ENCODE peak calls at places on chromosomes 1 and 21, in nine cellular contexts. M is COR-L47; L is M059J; Y is AG08396; V is hypothalamus; X is A549; E is RWPE1; T is Calu3; J is stimulated activated CD4-positive, alpha-beta T cell treated with anti-CD3 and anti-CD28 coated beads, Interleukin-2, amount 100 ng/mL, for 48 hours. O is an unnamed sample.
A peak's percentile ranks its signal among the peaks of the same experiment; 100 is the strongest.

GRCh38 chr1:43776043-43776761 is 68.9 kb downstream of the ST3GAL3 start:
- DNase-seq in M (no peak), L (peak; percentile 80), Y (no peak), V (no peak), X (peak; percentile 21), E (no peak), T (no peak), J (no peak), O (no peak)

GRCh38 chr1:35706846-35707245 is 11.8 kb downstream of the C1orf216 start:
- DNase-seq in M (no peak), L (no peak), Y (no peak), V (no peak), X (no peak), E (no peak), T (no peak), J (no peak), O (no peak)

GRCh38 chr1:10665930-10666850 is 130.3 kb downstream of the CASZ1 start:
- DNase-seq in M (no peak), L (no peak), Y (no peak), V (peak; percentile 53), X (no peak), E (no peak), T (no peak), J (no peak), O (no peak)

GRCh38 chr1:86429122-86429725 is 5.3 kb downstream of the CLCA2 start:
- DNase-seq in M (no peak), L (peak; percentile 54), Y (no peak), V (no peak), X (no peak), E (no peak), T (no peak), J (no peak), O (no peak)

GRCh38 chr1:162293293-162293692 is 83.4 kb downstream of the SPATA46 start:
- DNase-seq in M (no peak), L (no peak), Y (no peak), V (no peak), X (no peak), E (no peak), T (no peak), J (no peak), O (no peak)

GRCh38 chr1:1782399-1783221 is 4.3 kb upstream of the NADK start:
- DNase-seq in M (peak; percentile 72), L (peak; percentile 47), Y (peak; percentile 63), V (no peak), X (peak; percentile 57), E (peak; percentile 64), T (peak; percentile 75), J (no peak), O (peak; percentile 63)

GRCh38 chr1:8745749-8746390 is 71.6 kb downstream of the RERE start:
- DNase-seq in M (no peak), L (peak; percentile 83), Y (no peak), V (no peak), X (no peak), E (no peak), T (no peak), J (no peak), O (no peak)

GRCh38 chr1:25110037-25110436 is 122.3 kb downstream of the SYF2 start:
- DNase-seq in M (no peak), L (no peak), Y (no peak), V (no peak), X (no peak), E (no peak), T (no peak), J (no peak), O (no peak)

GRCh38 chr1:44775930-44776748 is 799 bp downstream of the RPS8 start:
- DNase-seq in M (no peak), L (peak; percentile 26), Y (no peak), V (no peak), X (no peak), E (no peak), T (no peak), J (no peak), O (no peak)

GRCh38 chr21:27570306-27570868 is 603.5 kb upstream of the ADAMTS5 start:
- DNase-seq in M (no peak), L (peak; percentile 88), Y (peak; percentile 54), V (no peak), X (no peak), E (peak; percentile 8), T (no peak), J (no peak), O (peak; percentile 40)

GRCh38 chr1:113042336-113043143 is 30.5 kb upstream of the LRIG2 start:
- DNase-seq in M (peak; percentile 35), L (peak; percentile 91), Y (peak; percentile 82), V (peak; percentile 62), X (peak; percentile 57), E (peak; percentile 72), T (peak; percentile 63), J (peak; percentile 10), O (peak; percentile 67)

GRCh38 chr1:86155807-86156561 is 588 bp downstream of the COL24A1 start:
- DNase-seq in M (peak; percentile 30), L (peak; percentile 72), Y (peak; percentile 56), V (no peak), X (no peak), E (no peak), T (peak; percentile 20), J (no peak), O (no peak)

GRCh38 chr1:189206617-189207016 is 1271.0 kb downstream of the BRINP3 start:
- DNase-seq in M (no peak), L (no peak), Y (no peak), V (no peak), X (no peak), E (no peak), T (no peak), J (no peak), O (no peak)

GRCh38 chr21:44734841-44735240 is 23.5 kb upstream of the TSPEAR start:
- DNase-seq in M (no peak), L (no peak), Y (no peak), V (no peak), X (no peak), E (no peak), T (no peak), J (no peak), O (no peak)

GRCh38 chr1:56866656-56867055 is 12.1 kb downstream of the C8A start:
- DNase-seq in M (no peak), L (peak; percentile 63), Y (peak; percentile 48), V (no peak), X (no peak), E (no peak), T (no peak), J (no peak), O (no peak)

GRCh38 chr1:171279678-171280077 is 31.4 kb downstream of the FMO1 start:
- DNase-seq in M (no peak), L (no peak), Y (no peak), V (no peak), X (no peak), E (no peak), T (no peak), J (no peak), O (no peak)

GRCh38 chr1:167305059-167305704 is 84.5 kb downstream of the POU2F1 start:
- DNase-seq in M (no peak), L (no peak), Y (no peak), V (no peak), X (no peak), E (no peak), T (no peak), J (no peak), O (no peak)

GRCh38 chr21:37369307-37369854 is 2.8 kb downstream of the DYRK1A start:
- DNase-seq in M (no peak), L (no peak), Y (no peak), V (no peak), X (no peak), E (no peak), T (no peak), J (no peak), O (no peak)

GRCh38 chr1:98078586-98078985 is 157.8 kb upstream of the DPYD start:
- DNase-seq in M (no peak), L (no peak), Y (no peak), V (no peak), X (no peak), E (no peak), T (no peak), J (no peak), O (no peak)

GRCh38 chr21:39518055-39518844 is 66.5 kb downstream of the SH3BGR start:
- DNase-seq in M (peak; percentile 87), L (peak; percentile 61), Y (peak; percentile 73), V (no peak), X (peak; percentile 65), E (peak; percentile 80), T (peak; percentile 61), J (peak; percentile 23), O (peak; percentile 62)

GRCh38 chr1:48069662-48070432 is 72.7 kb upstream of the TRABD2B start:
- DNase-seq in M (no peak), L (peak; percentile 1), Y (no peak), V (no peak), X (peak; percentile 27), E (no peak), T (no peak), J (no peak), O (no peak)

GRCh38 chr1:198788561-198789064 is 149.8 kb downstream of the PTPRC start:
- DNase-seq in M (no peak), L (peak; percentile 44), Y (no peak), V (no peak), X (no peak), E (no peak), T (no peak), J (no peak), O (no peak)

GRCh38 chr1:181163662-181164061 is 75.2 kb downstream of the IER5 start:
- DNase-seq in M (no peak), L (no peak), Y (no peak), V (no peak), X (no peak), E (no peak), T (no peak), J (no peak), O (no peak)

GRCh38 chr1:117070124-117070523 is 10.0 kb downstream of the TTF2 start:
- DNase-seq in M (no peak), L (no peak), Y (no peak), V (no peak), X (no peak), E (no peak), T (no peak), J (no peak), O (no peak)

GRCh38 chr21:20004353-20004752 is 993.9 kb upstream of the NCAM2 start:
- DNase-seq in M (peak; percentile 65), L (no peak), Y (no peak), V (no peak), X (no peak), E (no peak), T (no peak), J (no peak), O (no peak)

GRCh38 chr1:247118946-247119446 is 14.8 kb upstream of the ZNF669 start:
- DNase-seq in M (peak; percentile 32), L (peak; percentile 15), Y (no peak), V (no peak), X (peak; percentile 45), E (no peak), T (peak; percentile 27), J (no peak), O (no peak)

GRCh38 chr1:27026621-27027574 is 14.2 kb upstream of the TENT5B start:
- DNase-seq in M (peak; percentile 87), L (peak; percentile 92), Y (peak; percentile 87), V (no peak), X (no peak), E (no peak), T (no peak), J (no peak), O (peak; percentile 48)

GRCh38 chr1:84387480-84388163 is 10.7 kb upstream of the DNASE2B start:
- DNase-seq in M (peak; percentile 15), L (no peak), Y (no peak), V (no peak), X (no peak), E (no peak), T (no peak), J (no peak), O (no peak)